ENCODE peak calls at places on chromosomes 1 and 21, in eight cellular contexts. H, Q, D, P, J, C, M and I are unnamed samples.

GRCh38 chr1:217506878-217507277 is 124.0 kb downstream of the GPATCH2 start:
- DNase-seq in H (no peak), Q (peak), D (no peak), P (no peak), J (no peak), C (no peak), M (no peak), I (no peak)

GRCh38 chr1:167501513-167502191 is 16.7 kb downstream of the CD247 start:
- DNase-seq in H (no peak), Q (no peak), D (peak), P (no peak), J (peak), C (no peak), M (no peak), I (no peak)

GRCh38 chr1:56313560-56313959 is 265.8 kb downstream of the PLPP3 start:
- DNase-seq in H (no peak), Q (no peak), D (no peak), P (no peak), J (no peak), C (no peak), M (no peak), I (no peak)

GRCh38 chr21:42550817-42551216 is 37.2 kb downstream of the SLC37A1 start:
- DNase-seq in H (no peak), Q (no peak), D (peak), P (no peak), J (no peak), C (no peak), M (no peak), I (peak)

GRCh38 chr1:248810727-248811513 is 14.8 kb downstream of the SH3BP5L start:
- DNase-seq in H (no peak), Q (no peak), D (no peak), P (no peak), J (no peak), C (no peak), M (no peak), I (no peak)

GRCh38 chr1:227869851-227870305 is 54.4 kb downstream of the PRSS38 start:
- DNase-seq in H (no peak), Q (no peak), D (no peak), P (no peak), J (no peak), C (no peak), M (no peak), I (no peak)

GRCh38 chr1:52368383-52369172 is 2.6 kb upstream of the CC2D1B start:
- DNase-seq in H (peak), Q (peak), D (peak), P (peak), J (peak), C (peak), M (no peak), I (peak)

GRCh38 chr1:116104667-116105066 is 6.5 kb upstream of the MAB21L3 start:
- DNase-seq in H (no peak), Q (no peak), D (no peak), P (no peak), J (no peak), C (no peak), M (no peak), I (no peak)

GRCh38 chr1:109268431-109269211 is 14.3 kb downstream of the PSRC1 start:
- DNase-seq in H (no peak), Q (no peak), D (no peak), P (no peak), J (no peak), C (no peak), M (no peak), I (no peak)

GRCh38 chr1:97136971-97137370 is 415.4 kb downstream of the PTBP2 start:
- DNase-seq in H (no peak), Q (no peak), D (no peak), P (no peak), J (no peak), C (no peak), M (no peak), I (no peak)

GRCh38 chr1:112507896-112508241 is 896 bp upstream of the WNT2B start:
- DNase-seq in H (no peak), Q (no peak), D (no peak), P (no peak), J (peak), C (peak), M (peak), I (peak)

GRCh38 chr21:28768753-28769152 is 223.9 kb downstream of the LTN1 start:
- DNase-seq in H (no peak), Q (no peak), D (no peak), P (no peak), J (no peak), C (no peak), M (no peak), I (no peak)

GRCh38 chr21:44752701-44753235 is 41.4 kb upstream of the TSPEAR start:
- DNase-seq in H (peak), Q (no peak), D (no peak), P (no peak), J (no peak), C (no peak), M (no peak), I (no peak)

GRCh38 chr1:209305221-209305954 is 278.1 kb upstream of the CAMK1G start:
- DNase-seq in H (no peak), Q (no peak), D (no peak), P (no peak), J (no peak), C (no peak), M (no peak), I (no peak)

GRCh38 chr1:30601316-30602085 is 121.9 kb downstream of the MATN1 start:
- DNase-seq in H (no peak), Q (no peak), D (no peak), P (no peak), J (no peak), C (no peak), M (no peak), I (no peak)

GRCh38 chr1:38191451-38191850 is 144.9 kb upstream of the POU3F1 start:
- DNase-seq in H (no peak), Q (no peak), D (no peak), P (no peak), J (no peak), C (no peak), M (no peak), I (no peak)

GRCh38 chr1:1041092-1041503 is 21.2 kb downstream of the AGRN start:
- DNase-seq in H (no peak), Q (no peak), D (no peak), P (no peak), J (peak), C (no peak), M (no peak), I (no peak)

GRCh38 chr1:1038694-1039093 is 18.8 kb downstream of the AGRN start:
- DNase-seq in H (no peak), Q (no peak), D (no peak), P (peak), J (no peak), C (no peak), M (no peak), I (no peak)

GRCh38 chr1:1041873-1042272 is 22.0 kb downstream of the AGRN start:
- DNase-seq in H (no peak), Q (no peak), D (no peak), P (no peak), J (no peak), C (no peak), M (no peak), I (no peak)

GRCh38 chr1:1039145-1039910 is 19.4 kb downstream of the AGRN start:
- DNase-seq in H (no peak), Q (no peak), D (no peak), P (no peak), J (no peak), C (no peak), M (no peak), I (no peak)

DNA sequence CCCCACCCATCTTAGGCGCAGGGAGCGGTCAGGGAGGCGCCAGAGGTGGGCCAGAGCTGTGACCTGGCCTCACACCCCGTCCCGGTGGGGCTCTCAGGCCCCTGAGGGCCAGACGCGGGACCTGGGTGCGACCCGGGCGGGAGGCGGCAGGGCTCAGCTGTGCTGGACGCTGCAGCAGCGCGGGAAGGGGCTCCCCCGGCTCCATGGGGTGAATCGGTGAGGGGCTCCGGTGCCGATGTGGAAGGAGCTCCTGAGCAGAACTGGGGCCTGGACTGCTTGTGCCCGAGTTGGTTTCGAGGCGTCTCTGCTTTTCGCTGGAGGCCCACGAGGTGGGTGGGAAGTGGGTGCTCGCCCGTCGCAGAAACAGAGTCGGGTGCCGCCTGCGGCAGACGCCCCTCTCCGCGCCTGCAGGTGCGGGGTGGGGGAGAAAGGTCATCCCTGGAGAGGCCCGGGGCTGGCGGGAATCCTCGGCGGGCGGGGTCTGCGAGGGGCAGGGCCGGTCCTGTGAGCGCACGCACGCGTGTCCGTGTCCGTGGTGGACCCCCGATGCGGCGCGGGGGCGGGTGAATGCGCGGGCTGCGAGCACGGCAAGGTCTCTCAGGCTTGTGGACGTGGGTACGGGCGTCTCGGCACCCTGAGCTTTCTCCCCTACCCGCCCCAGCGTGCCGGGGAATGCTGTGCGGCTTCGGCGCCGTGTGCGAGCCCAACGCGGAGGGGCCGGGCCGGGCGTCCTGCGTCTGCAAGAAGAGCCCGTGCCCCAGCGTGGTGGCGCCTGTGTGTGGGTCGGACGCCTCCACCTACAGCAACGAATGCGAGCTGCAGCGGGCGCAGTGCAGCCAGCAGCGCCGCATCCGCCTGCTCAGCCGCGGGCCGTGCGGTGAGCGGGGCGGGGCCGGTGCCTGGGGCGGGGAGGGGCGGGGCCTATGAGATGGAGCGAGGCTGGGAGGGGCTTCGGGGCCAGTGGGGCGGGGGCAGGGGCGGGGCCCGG is 20.4 kb downstream of the AGRN start:
- DNase-seq in H (peak), Q (peak), D (peak), P (peak), J (peak), C (peak), M (peak), I (peak)
- TF ChIP-seq POLR2A in H (no peak), Q (no peak), D (no peak), P (no peak), J (no peak), C (no peak), M (no peak), I (no peak)

DNA sequence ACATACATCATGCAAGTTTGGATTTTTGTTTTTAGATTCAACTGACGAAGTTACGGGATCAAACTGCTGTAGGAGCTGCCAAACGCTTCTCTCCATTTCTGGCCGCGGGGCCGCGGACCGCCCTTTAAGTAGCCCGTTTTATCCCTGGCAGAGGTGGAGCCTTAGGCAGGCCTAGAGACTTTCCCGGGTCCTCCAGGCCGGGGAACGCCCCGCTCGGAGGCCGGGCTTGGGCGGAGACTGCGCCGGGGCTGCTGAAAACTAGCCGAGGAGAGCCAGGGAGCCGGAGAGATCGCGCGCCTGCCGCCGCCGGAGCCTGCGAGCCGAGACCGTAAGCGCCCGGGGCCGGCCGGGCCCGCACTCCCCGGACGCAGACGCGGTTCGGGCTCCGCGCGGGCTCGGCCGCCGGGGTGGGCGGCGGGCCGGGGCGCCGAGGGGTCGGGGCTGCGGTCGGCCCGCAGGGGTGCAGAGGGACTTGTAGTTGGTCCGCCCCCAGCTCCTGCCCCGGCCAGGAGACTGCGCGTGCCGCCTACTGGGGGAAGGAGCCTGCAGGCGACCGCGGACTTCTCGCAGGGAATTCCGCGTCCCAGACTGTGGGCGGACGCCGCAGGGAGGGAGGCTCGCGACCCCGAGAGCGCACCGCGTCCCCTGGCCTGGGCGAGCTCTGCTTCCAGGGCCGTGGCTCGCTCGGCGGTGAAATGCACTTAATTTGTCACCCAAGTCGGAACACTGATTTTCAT is at the start of gene EPHX1:
- DNase-seq in H (peak), Q (peak), D (peak), P (peak), J (peak), C (peak), M (peak), I (peak)
- TF ChIP-seq POLR2A in H (peak), Q (peak), D (peak), P (peak), J (peak), C (peak), M (no peak), I (peak)

DNA sequence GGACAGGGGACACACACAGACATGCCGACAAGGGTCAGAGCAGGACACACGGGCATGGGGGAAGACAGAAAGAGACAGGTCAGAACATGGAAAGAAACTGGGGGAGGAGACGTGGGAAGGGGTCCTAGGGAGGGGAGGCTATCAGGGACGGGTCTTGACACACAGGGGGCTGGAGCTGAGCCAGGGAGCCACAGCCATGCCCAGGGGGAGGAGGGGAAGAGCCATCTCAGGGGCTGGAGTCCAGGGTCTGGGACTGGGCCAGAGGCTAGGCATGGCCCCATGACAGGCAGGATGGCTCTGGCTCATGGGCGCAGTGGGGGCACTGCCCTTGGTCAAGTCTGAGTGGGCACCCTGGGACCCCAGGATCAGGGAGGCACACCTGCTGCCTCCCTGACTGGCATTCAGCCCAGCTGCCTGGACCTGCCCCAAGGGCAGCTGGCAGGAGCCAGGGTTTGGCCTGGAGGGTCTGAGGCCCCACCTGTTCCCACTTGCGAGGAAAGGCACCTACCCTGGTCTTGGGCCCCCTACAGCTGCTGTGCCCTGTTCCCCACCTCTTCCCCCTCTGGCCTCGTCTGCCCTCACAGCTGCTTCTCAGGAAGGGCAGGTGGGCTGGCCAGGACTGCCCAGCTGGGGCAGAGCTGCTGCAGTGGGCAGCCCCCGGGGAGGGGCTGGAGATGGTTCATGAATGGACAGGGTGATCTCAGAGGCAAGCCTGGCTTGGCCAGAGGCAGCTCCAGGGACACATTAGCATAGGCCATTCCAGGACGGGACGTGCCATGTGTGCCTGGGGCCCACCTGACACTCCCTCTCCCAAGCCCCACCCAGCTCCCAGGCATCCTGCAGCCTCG is 42.9 kb downstream of the HSPG2 start:
- DNase-seq in H (no peak), Q (no peak), D (no peak), P (no peak), J (no peak), C (no peak), M (no peak), I (no peak)
- TF ChIP-seq POLR2A in H (no peak), Q (no peak), D (no peak), P (no peak), J (no peak), C (no peak), M (no peak), I (no peak)

DNA sequence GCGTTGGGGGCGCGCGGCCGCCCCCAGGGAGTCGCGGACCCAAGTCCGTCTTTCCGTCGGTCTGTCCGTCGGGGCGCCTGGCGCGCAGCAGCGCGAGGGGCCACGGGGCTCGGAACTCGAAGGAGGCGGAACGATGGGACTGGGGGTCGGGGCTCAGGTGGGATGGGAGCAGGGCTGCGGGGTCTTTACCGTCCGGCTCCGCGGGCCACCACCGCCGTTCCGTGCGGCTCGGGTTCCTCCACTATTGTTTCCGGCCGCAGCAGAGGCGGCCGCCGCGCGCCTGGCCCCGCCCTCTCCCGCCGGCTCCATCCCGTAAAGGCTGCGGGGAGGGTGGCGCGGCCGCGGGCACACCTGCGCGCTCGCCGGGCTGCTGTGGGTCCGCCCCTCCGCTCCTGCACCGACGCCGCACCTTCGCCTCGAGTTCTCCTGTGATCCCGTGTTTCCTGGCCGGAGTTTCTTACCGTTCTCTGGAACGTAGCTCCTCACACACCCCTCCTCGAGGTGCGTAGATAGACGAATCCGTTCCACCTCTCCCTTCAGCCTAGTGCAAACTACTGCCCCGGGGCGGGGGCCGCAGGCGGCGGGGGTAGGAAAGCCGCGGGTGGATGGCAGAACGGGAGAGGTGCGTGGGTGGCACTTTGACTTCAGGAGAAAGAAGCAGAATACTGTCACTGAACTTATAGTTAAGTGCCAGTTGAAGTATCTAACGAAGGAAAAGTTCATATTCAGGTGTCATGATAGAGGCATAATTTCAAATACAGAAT is at the start of gene C21orf91:
- DNase-seq in H (peak), Q (peak), D (peak), P (peak), J (peak), C (peak), M (peak), I (peak)
- TF ChIP-seq POLR2A in H (peak), Q (peak), D (peak), P (peak), J (peak), C (peak), M (peak), I (peak)

GRCh38 chr1:27626031-27626935 is 8.7 kb downstream of the FGR start:
- DNase-seq in H (no peak), Q (no peak), D (no peak), P (no peak), J (no peak), C (no peak), M (no peak), I (no peak)
- TF ChIP-seq POLR2A in H (no peak), Q (no peak), D (no peak), P (no peak), J (no peak), C (no peak), M (no peak), I (no peak)